ENCODE peak calls at places on chromosomes 1 and 21, in nine cellular contexts. M is heart right ventricle, F is cardiac muscle cell, L is breast epithelium, P is foreskin fibroblast, C is dorsolateral prefrontal cortex, Z is uterus, R is fibroblast of mammary gland, G is MCF 10A. J is an unnamed sample.

GRCh38 chr1:113057006-113057405 is 16.0 kb upstream of the LRIG2 start:
- DNase-seq in R (no peak), P (no peak), M (no peak), Z (no peak), L (no peak), F (no peak), C (no peak), G (no peak), J (no peak)

GRCh38 chr1:86913399-86913895 is 479 bp downstream of the SELENOF start:
- DNase-seq in P (peak; percentile 9), F (peak; percentile 52), R (peak; percentile 49), C (no peak), L (no peak), M (no peak), G (peak; percentile 35), Z (no peak), J (no peak)

GRCh38 chr1:69861641-69862040 is 293.9 kb downstream of the LRRC7 start:
- DNase-seq in P (no peak), R (no peak), M (no peak), F (no peak), C (no peak), Z (no peak), G (no peak), L (no peak), J (no peak)

GRCh38 chr1:118739421-118739930 is 248.7 kb downstream of the TBX15 start:
- DNase-seq in F (no peak), L (no peak), Z (no peak), M (no peak), G (no peak), C (no peak), P (no peak), R (peak; percentile 6), J (no peak)

GRCh38 chr1:160951443-160952128 is 3.0 kb downstream of the ITLN2 start:
- DNase-seq in P (peak; percentile 18), Z (no peak), R (peak; percentile 49), F (peak; percentile 84), C (peak; percentile 67), M (peak; percentile 21), L (no peak), G (peak; percentile 82), J (peak; percentile 69)

GRCh38 chr1:165109013-165109412 is 247.5 kb downstream of the LMX1A start:
- DNase-seq in P (no peak), L (no peak), C (no peak), G (no peak), F (no peak), Z (no peak), M (no peak), R (no peak), J (no peak)

GRCh38 chr1:159879977-159880376 is 17.5 kb upstream of the VSIG8 start:
- DNase-seq in R (peak; percentile 89), P (peak; percentile 63), C (no peak), L (no peak), G (peak; percentile 93), M (no peak), Z (no peak), F (peak; percentile 84), J (no peak)

GRCh38 chr1:170326221-170326620 is 180.5 kb downstream of the NTMT2 start:
- DNase-seq in C (no peak), G (no peak), L (no peak), M (no peak), P (no peak), F (no peak), Z (no peak), R (no peak), J (no peak)

GRCh38 chr1:198876371-198876871 is 237.6 kb downstream of the PTPRC start:
- DNase-seq in F (no peak), M (no peak), G (no peak), P (no peak), L (no peak), C (peak; percentile 56), R (no peak), Z (no peak), J (no peak)

GRCh38 chr1:6956488-6957159 is 171.4 kb downstream of the CAMTA1 start:
- DNase-seq in P (no peak), C (no peak), G (no peak), L (no peak), M (no peak), R (no peak), Z (no peak), F (no peak), J (no peak)

GRCh38 chr1:179447489-179447888 is 81.7 kb downstream of the AXDND1 start:
- DNase-seq in C (no peak), M (no peak), P (peak; percentile 1), F (peak; percentile 8), L (no peak), Z (no peak), R (peak; percentile 10), G (peak; percentile 39), J (no peak)

GRCh38 chr1:8947127-8947691 is 1.5 kb downstream of the CA6 start:
- DNase-seq in R (no peak), F (no peak), M (no peak), P (no peak), Z (no peak), C (no peak), L (peak; percentile 77), G (no peak), J (no peak)

GRCh38 chr1:111247125-111247838 is 19.8 kb downstream of the CHI3L2 start:
- DNase-seq in Z (no peak), M (no peak), G (no peak), F (no peak), R (no peak), L (no peak), P (no peak), C (no peak), J (no peak)

GRCh38 chr1:59005491-59006308 is 221.9 kb upstream of the JUN start:
- DNase-seq in L (no peak), G (no peak), M (no peak), F (no peak), P (no peak), Z (no peak), R (no peak), C (no peak), J (no peak)

GRCh38 chr1:12336436-12336835 is 106.6 kb downstream of the VPS13D start:
- DNase-seq in P (no peak), F (peak; percentile 58), G (no peak), R (peak; percentile 23), Z (no peak), M (no peak), C (no peak), L (no peak), J (no peak)

GRCh38 chr1:63790989-63791388 is 17.2 kb downstream of the ROR1 start:
- DNase-seq in L (no peak), R (no peak), G (peak; percentile 12), C (no peak), M (no peak), P (no peak), F (no peak), Z (no peak), J (no peak)

GRCh38 chr21:29190920-29191319 is 60.5 kb downstream of the MAP3K7CL start:
- DNase-seq in M (no peak), R (peak; percentile 87), F (peak; percentile 73), Z (no peak), G (peak; percentile 87), P (peak; percentile 73), C (no peak), L (no peak), J (no peak)

GRCh38 chr1:21781971-21782867 is 730 bp downstream of the USP48 start:
- DNase-seq in L (peak; percentile 43), Z (no peak), C (peak; percentile 40), M (peak; percentile 39), F (peak; percentile 70), R (peak; percentile 61), P (peak; percentile 29), G (peak; percentile 73), J (peak; percentile 34)
- TF ChIP-seq CTCF in L (no peak), Z (no peak), C (peak; percentile 46), M (peak; percentile 42), F (peak; percentile 29), R (peak; percentile 34), P (peak; percentile 12), G (peak; percentile 19), J (no peak)

GRCh38 chr1:81498370-81499184 is 302.2 kb upstream of the ADGRL2 start:
- DNase-seq in G (no peak), M (no peak), F (no peak), C (no peak), Z (no peak), P (no peak), R (no peak), L (no peak), J (no peak)
- TF ChIP-seq CTCF in G (no peak), M (no peak), F (no peak), C (no peak), Z (no peak), P (no peak), R (no peak), L (no peak), J (no peak)

GRCh38 chr1:240294566-240294965 is 202.9 kb downstream of the FMN2 start:
- DNase-seq in Z (no peak), G (no peak), R (no peak), F (no peak), C (no peak), L (no peak), P (no peak), M (no peak), J (no peak)

GRCh38 chr1:240293706-240294105 is 202.0 kb downstream of the FMN2 start:
- DNase-seq in C (no peak), F (no peak), R (no peak), P (no peak), Z (no peak), M (no peak), L (no peak), G (peak; percentile 33), J (no peak)

DNA sequence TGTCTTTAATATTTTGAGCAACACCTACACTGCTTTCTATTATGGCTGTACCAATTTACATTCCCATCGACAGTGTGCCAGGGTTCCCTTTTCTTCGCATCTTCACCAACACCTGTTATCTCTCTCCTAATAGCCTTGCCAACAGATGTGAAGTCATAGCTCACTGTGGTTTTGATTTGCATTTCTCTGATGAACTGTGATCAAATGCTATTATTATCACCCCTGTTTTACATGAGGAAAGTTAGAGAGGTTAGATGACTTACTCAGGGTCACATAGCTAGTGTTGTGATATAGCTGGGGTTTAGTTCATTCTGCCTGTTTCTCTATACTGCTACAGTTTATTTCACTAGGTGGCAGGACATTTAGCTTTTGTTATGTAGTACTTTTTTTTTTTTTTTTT is 204.1 kb downstream of the FMN2 start:
- DNase-seq in R (peak; percentile 23), P (peak; percentile 62), M (no peak), F (no peak), Z (no peak), L (no peak), C (no peak), G (no peak), J (no peak)
- TF ChIP-seq CTCF in R (no peak), P (no peak), M (no peak), F (no peak), Z (no peak), L (no peak), C (no peak), G (no peak), J (no peak)

DNA sequence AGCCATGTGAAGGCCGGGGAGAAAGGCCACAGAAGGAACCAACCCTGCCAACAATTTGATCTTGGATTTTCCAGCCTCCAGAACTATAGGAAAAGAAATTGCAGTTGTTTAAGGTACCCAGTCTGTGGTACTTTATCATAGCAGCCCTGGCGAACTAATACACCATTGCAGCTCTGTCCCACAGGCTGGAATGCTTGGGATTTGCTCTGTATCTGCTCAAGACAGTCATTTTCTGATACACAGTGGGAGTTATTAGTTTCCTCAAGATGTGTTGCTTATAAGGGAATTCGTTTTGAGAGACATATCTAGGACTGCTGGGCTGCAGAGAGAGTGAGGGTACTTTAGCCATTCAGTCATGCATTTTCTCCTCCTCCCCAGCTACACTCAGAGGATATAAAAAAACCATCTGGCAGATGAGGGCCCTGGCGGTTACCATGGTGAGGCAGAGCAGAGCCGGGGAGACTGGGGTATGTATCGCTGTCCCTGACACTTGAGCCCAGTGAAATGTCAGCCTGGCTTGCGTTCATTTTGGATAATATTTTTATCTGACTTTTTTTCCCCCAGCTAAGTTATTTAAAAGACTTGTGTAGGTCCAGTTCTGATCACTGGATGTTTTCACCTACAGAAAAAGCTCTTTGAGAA is 104.6 kb downstream of the DIRAS3 start:
- DNase-seq in R (no peak), L (no peak), Z (no peak), M (peak; percentile 45), C (no peak), F (no peak), P (no peak), G (no peak), J (no peak)
- TF ChIP-seq CTCF in R (no peak), L (no peak), Z (no peak), M (no peak), C (no peak), F (no peak), P (no peak), G (no peak), J (no peak)

J was measured in mesothelial cell of epicardium.